ENCODE peak calls at places on chromosomes 4 and X, in five cellular contexts. N is dorsolateral prefrontal cortex; U is lower leg skin; Z is stimulated activated CD4-positive, alpha-beta T cell treated with anti-CD3 and anti-CD28 coated beads, TNF-alpha, amount 100 ng/mL, for 4 hours; K is activated naive CD4-positive, alpha-beta T cell treated with anti-CD3 and anti-CD28 coated beads, Interleukin-2, amount 50 U/mL, for 72 hours. I is an unnamed sample.
A peak's percentile ranks its signal among the peaks of the same experiment; 100 is the strongest.

GRCh38 chrX:129875669-129876068 is 30.3 kb upstream of the UTP14A start:
- DNase-seq in N (no peak), U (no peak), Z (no peak), K (no peak), I (no peak)

GRCh38 chr4:129342820-129343219 is 246.9 kb downstream of the C4orf33 start:
- DNase-seq in N (no peak), U (no peak), Z (no peak), K (no peak), I (peak; percentile 30)

GRCh38 chr4:180665994-180666818 is 1577.0 kb upstream of the TENM3 start:
- DNase-seq in N (no peak), U (no peak), Z (no peak), K (no peak), I (peak; percentile 2)

GRCh38 chrX:16239211-16239610 is 71.9 kb downstream of the MAGEB17 start:
- DNase-seq in N (no peak), U (no peak), Z (no peak), K (no peak), I (no peak)

GRCh38 chrX:26649534-26649933 is 433.6 kb downstream of the MAGEB5 start:
- DNase-seq in N (no peak), U (no peak), Z (no peak), K (no peak), I (no peak)

GRCh38 chrX:1397441-1397840 is 5.5 kb upstream of the SLC25A6 start:
- DNase-seq in N (peak; percentile 12), U (no peak), Z (no peak), K (peak; percentile 48), I (no peak)

GRCh38 chr4:15659768-15660394 is 4.7 kb upstream of the FBXL5 start:
- DNase-seq in N (no peak), U (peak; percentile 40), Z (no peak), K (no peak), I (peak; percentile 98)

GRCh38 chr4:113665036-113665435 is 96.5 kb downstream of the CAMK2D start:
- DNase-seq in N (no peak), U (no peak), Z (no peak), K (no peak), I (no peak)

GRCh38 chr4:76733380-76733779 is 164.6 kb downstream of the SOWAHB start:
- DNase-seq in N (no peak), U (no peak), Z (no peak), K (no peak), I (no peak)

I was measured in GF-D8.